ENCODE peak calls at places on chromosomes 13 and 19, in seven cellular contexts. One of them, this sample, is unnamed.

GRCh38 chr13:21101865-21102576 is 40.6 kb upstream of the LATS2 start:
- DNase-seq in suprapubic skin: no peak
- DNase-seq in stomach: no peak
- DNase-seq in H1: no peak
- DNase-seq in GM12878: no peak
- DNase-seq in HCT116: no peak
- DNase-seq in SK-N-SH: no peak
- DNase-seq in this sample: no peak

GRCh38 chr19:16433986-16434385 is 37.8 kb downstream of the EPS15L1 start:
- DNase-seq in HCT116: no peak
- DNase-seq in stomach: no peak
- DNase-seq in suprapubic skin: no peak
- DNase-seq in H1: no peak
- DNase-seq in GM12878: no peak
- DNase-seq in SK-N-SH: no peak
- DNase-seq in this sample: no peak

GRCh38 chr13:34412817-34413365 is 529.2 kb upstream of the NBEA start:
- DNase-seq in GM12878: no peak
- DNase-seq in suprapubic skin: no peak
- DNase-seq in HCT116: no peak
- DNase-seq in stomach: no peak
- DNase-seq in H1: no peak
- DNase-seq in SK-N-SH: no peak
- DNase-seq in this sample: no peak

GRCh38 chr13:99522288-99522687 is 21.0 kb downstream of the TM9SF2 start:
- DNase-seq in GM12878: no peak
- DNase-seq in suprapubic skin: no peak
- DNase-seq in stomach: no peak
- DNase-seq in HCT116: no peak
- DNase-seq in H1: no peak
- DNase-seq in SK-N-SH: no peak
- DNase-seq in this sample: no peak

GRCh38 chr13:32940601-32941000 is 75.6 kb upstream of the KL start:
- DNase-seq in H1: no peak
- DNase-seq in suprapubic skin: no peak
- DNase-seq in GM12878: no peak
- DNase-seq in HCT116: no peak
- DNase-seq in SK-N-SH: peak; percentile 60
- DNase-seq in stomach: no peak
- DNase-seq in this sample: no peak

GRCh38 chr19:12647047-12647446 is 19.5 kb downstream of the MAN2B1 start:
- DNase-seq in HCT116: no peak
- DNase-seq in suprapubic skin: no peak
- DNase-seq in SK-N-SH: peak; percentile 27
- DNase-seq in stomach: no peak
- DNase-seq in GM12878: no peak
- DNase-seq in H1: no peak
- DNase-seq in this sample: no peak

GRCh38 chr19:2469102-2469914 is 6.6 kb upstream of the GADD45B start:
- DNase-seq in SK-N-SH: no peak
- DNase-seq in suprapubic skin: no peak
- DNase-seq in stomach: no peak
- DNase-seq in HCT116: peak; percentile 80
- DNase-seq in H1: no peak
- DNase-seq in GM12878: no peak
- DNase-seq in this sample: no peak

GRCh38 chr19:6086081-6086858 is 24.0 kb downstream of the RFX2 start:
- DNase-seq in suprapubic skin: no peak
- DNase-seq in stomach: no peak
- DNase-seq in H1: no peak
- DNase-seq in SK-N-SH: no peak
- DNase-seq in GM12878: no peak
- DNase-seq in HCT116: no peak
- DNase-seq in this sample: no peak

GRCh38 chr19:51706296-51706695 is 13.2 kb downstream of the SPACA6 start:
- DNase-seq in H1: no peak
- DNase-seq in SK-N-SH: no peak
- DNase-seq in HCT116: no peak
- DNase-seq in GM12878: no peak
- DNase-seq in stomach: no peak
- DNase-seq in suprapubic skin: no peak
- DNase-seq in this sample: no peak

GRCh38 chr13:30934381-30934780 is 1.9 kb downstream of the TEX26 start:
- DNase-seq in GM12878: no peak
- DNase-seq in stomach: no peak
- DNase-seq in SK-N-SH: no peak
- DNase-seq in suprapubic skin: no peak
- DNase-seq in HCT116: no peak
- DNase-seq in H1: no peak
- DNase-seq in this sample: no peak

GRCh38 chr13:61913183-61913582 is 497.5 kb upstream of the PCDH20 start:
- DNase-seq in stomach: no peak
- DNase-seq in GM12878: no peak
- DNase-seq in suprapubic skin: no peak
- DNase-seq in SK-N-SH: no peak
- DNase-seq in HCT116: no peak
- DNase-seq in H1: no peak
- DNase-seq in this sample: no peak

GRCh38 chr19:15113245-15114152 is 6.3 kb downstream of the SYDE1 start:
- DNase-seq in H1: no peak
- DNase-seq in suprapubic skin: no peak
- DNase-seq in SK-N-SH: peak; percentile 48
- DNase-seq in HCT116: no peak
- DNase-seq in stomach: no peak
- DNase-seq in GM12878: no peak
- DNase-seq in this sample: no peak

GRCh38 chr19:43634516-43634876 is 5.2 kb downstream of the CADM4 start:
- DNase-seq in suprapubic skin: no peak
- DNase-seq in H1: no peak
- DNase-seq in SK-N-SH: no peak
- DNase-seq in GM12878: no peak
- DNase-seq in HCT116: no peak
- DNase-seq in stomach: no peak
- DNase-seq in this sample: no peak

GRCh38 chr19:14433454-14434156 is 499 bp downstream of the PKN1 start:
- DNase-seq in HCT116: no peak
- DNase-seq in suprapubic skin: peak; percentile 73
- DNase-seq in SK-N-SH: peak; percentile 59
- DNase-seq in stomach: peak; percentile 62
- DNase-seq in GM12878: no peak
- DNase-seq in H1: no peak
- DNase-seq in this sample: no peak

GRCh38 chr19:16402076-16402475 is 69.7 kb downstream of the EPS15L1 start:
- DNase-seq in HCT116: no peak
- DNase-seq in SK-N-SH: no peak
- DNase-seq in H1: no peak
- DNase-seq in GM12878: no peak
- DNase-seq in stomach: no peak
- DNase-seq in suprapubic skin: no peak
- DNase-seq in this sample: no peak

GRCh38 chr19:50896591-50897190 is 14.5 kb downstream of the KLK4 start:
- DNase-seq in H1: no peak
- DNase-seq in HCT116: peak; percentile 60
- DNase-seq in suprapubic skin: no peak
- DNase-seq in SK-N-SH: no peak
- DNase-seq in stomach: no peak
- DNase-seq in GM12878: peak; percentile 100
- DNase-seq in this sample: no peak

GRCh38 chr19:4910594-4911273 is 1.4 kb downstream of the UHRF1 start:
- DNase-seq in stomach: no peak
- DNase-seq in SK-N-SH: peak; percentile 62
- DNase-seq in HCT116: no peak
- DNase-seq in GM12878: no peak
- DNase-seq in H1: no peak
- DNase-seq in suprapubic skin: no peak
- DNase-seq in this sample: no peak

GRCh38 chr19:35247526-35248309 is 1.1 kb upstream of the LSR start:
- DNase-seq in H1: peak; percentile 92
- DNase-seq in suprapubic skin: no peak
- DNase-seq in HCT116: peak; percentile 95
- DNase-seq in GM12878: peak; percentile 46
- DNase-seq in SK-N-SH: no peak
- DNase-seq in stomach: peak; percentile 93
- DNase-seq in this sample: peak; percentile 69

GRCh38 chr19:36236304-36236945 is 21.5 kb downstream of the ZNF146 start:
- DNase-seq in suprapubic skin: no peak
- DNase-seq in SK-N-SH: no peak
- DNase-seq in H1: no peak
- DNase-seq in GM12878: no peak
- DNase-seq in HCT116: no peak
- DNase-seq in stomach: no peak
- DNase-seq in this sample: no peak

GRCh38 chr13:42001580-42001979 is 40.7 kb upstream of the VWA8 start:
- DNase-seq in SK-N-SH: no peak
- DNase-seq in suprapubic skin: no peak
- DNase-seq in GM12878: no peak
- DNase-seq in H1: peak; percentile 3
- DNase-seq in stomach: no peak
- DNase-seq in HCT116: no peak
- DNase-seq in this sample: no peak

DNA sequence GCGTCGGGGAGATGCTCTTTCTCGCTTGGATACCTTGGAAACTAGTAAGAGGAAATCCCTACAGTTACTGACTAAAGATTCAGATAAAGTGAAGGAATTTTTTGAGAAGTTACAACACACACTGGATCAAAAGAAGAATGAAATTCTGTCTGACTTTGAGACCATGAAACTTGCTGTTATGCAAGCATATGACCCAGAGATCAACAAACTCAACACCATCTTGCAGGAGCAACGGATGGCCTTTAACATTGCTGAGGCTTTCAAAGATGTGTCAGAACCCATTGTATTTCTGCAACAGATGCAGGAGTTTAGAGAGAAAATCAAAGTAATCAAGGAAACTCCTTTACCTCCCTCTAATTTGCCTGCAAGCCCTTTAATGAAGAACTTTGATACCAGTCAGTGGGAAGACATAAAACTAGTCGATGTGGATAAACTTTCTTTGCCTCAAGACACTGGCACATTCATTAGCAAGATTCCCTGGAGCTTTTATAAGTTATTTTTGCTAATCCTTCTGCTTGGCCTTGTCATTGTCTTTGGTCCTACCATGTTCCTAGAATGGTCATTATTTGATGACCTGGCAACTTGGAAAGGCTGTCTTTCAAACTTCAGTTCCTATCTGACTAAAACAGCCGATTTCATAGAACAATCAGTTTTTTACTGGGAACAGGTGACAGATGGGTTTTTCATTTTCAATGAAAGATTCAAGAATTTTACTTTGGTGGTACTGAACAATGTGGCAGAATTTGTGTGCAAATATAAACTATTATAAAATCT is 2.7 kb upstream of the KCNRG start:
- DNase-seq in H1: no peak
- DNase-seq in SK-N-SH: no peak
- DNase-seq in suprapubic skin: no peak
- DNase-seq in stomach: no peak
- DNase-seq in GM12878: no peak
- DNase-seq in HCT116: no peak
- DNase-seq in this sample: no peak
- TF ChIP-seq POLR2AphosphoS5 in H1: no peak
- TF ChIP-seq POLR2AphosphoS5 in SK-N-SH: no peak
- TF ChIP-seq POLR2AphosphoS5 in suprapubic skin: no peak
- TF ChIP-seq POLR2AphosphoS5 in stomach: no peak
- TF ChIP-seq POLR2AphosphoS5 in GM12878: no peak
- TF ChIP-seq POLR2AphosphoS5 in HCT116: no peak
- TF ChIP-seq POLR2AphosphoS5 in this sample: no peak

DNA sequence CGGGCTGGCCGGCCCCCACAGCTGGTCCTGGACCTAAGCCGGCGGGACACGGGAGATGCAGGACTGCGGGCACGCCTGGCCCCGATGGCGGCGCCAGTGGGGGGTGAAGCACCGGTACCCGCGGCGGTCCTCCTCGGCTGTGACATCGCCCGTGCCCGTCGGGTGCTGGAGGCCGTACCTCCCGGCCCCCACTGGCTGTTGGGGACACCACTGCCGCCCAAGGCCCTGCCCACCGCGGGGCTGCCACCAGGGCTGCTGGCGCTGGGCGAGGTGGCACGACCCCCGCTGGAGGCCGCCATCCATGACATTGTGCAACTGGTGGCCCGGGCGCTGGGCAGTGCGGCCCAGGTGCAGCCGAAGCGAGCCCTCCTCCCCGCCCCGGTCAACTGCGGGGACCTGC is 3.1 kb downstream of the GRIN3B start:
- DNase-seq in suprapubic skin: no peak
- DNase-seq in HCT116: no peak
- DNase-seq in SK-N-SH: peak; percentile 65
- DNase-seq in stomach: no peak
- DNase-seq in GM12878: no peak
- DNase-seq in H1: no peak
- DNase-seq in this sample: no peak
- TF ChIP-seq CTCF in suprapubic skin: no peak
- TF ChIP-seq CTCF in HCT116: no peak
- TF ChIP-seq CTCF in SK-N-SH: no peak
- TF ChIP-seq CTCF in stomach: no peak
- TF ChIP-seq CTCF in GM12878: no peak
- TF ChIP-seq CTCF in H1: no peak
- TF ChIP-seq CTCF in this sample: no peak

GRCh38 chr19:10356431-10356830 is 17.0 kb upstream of the ICAM3 start:
- DNase-seq in HCT116: no peak
- DNase-seq in GM12878: no peak
- DNase-seq in stomach: no peak
- DNase-seq in SK-N-SH: no peak
- DNase-seq in suprapubic skin: no peak
- DNase-seq in H1: no peak
- DNase-seq in this sample: no peak
- H3K36me3 ChIP-seq in HCT116: peaks cover 14% of the 10 kb centered on the region
- H3K36me3 ChIP-seq in GM12878: peaks cover 18% of the 10 kb centered on the region
- H3K36me3 ChIP-seq in stomach: peaks cover 100% of the 10 kb centered on the region
- H3K36me3 ChIP-seq in SK-N-SH: peaks cover 11% of the 10 kb centered on the region
- H3K36me3 ChIP-seq in suprapubic skin: peaks cover 97% of the 10 kb centered on the region
- H3K36me3 ChIP-seq in H1: no peaks in the 10 kb centered on the region
- H3K36me3 ChIP-seq in this sample: peaks cover 72% of the 10 kb centered on the region

DNA sequence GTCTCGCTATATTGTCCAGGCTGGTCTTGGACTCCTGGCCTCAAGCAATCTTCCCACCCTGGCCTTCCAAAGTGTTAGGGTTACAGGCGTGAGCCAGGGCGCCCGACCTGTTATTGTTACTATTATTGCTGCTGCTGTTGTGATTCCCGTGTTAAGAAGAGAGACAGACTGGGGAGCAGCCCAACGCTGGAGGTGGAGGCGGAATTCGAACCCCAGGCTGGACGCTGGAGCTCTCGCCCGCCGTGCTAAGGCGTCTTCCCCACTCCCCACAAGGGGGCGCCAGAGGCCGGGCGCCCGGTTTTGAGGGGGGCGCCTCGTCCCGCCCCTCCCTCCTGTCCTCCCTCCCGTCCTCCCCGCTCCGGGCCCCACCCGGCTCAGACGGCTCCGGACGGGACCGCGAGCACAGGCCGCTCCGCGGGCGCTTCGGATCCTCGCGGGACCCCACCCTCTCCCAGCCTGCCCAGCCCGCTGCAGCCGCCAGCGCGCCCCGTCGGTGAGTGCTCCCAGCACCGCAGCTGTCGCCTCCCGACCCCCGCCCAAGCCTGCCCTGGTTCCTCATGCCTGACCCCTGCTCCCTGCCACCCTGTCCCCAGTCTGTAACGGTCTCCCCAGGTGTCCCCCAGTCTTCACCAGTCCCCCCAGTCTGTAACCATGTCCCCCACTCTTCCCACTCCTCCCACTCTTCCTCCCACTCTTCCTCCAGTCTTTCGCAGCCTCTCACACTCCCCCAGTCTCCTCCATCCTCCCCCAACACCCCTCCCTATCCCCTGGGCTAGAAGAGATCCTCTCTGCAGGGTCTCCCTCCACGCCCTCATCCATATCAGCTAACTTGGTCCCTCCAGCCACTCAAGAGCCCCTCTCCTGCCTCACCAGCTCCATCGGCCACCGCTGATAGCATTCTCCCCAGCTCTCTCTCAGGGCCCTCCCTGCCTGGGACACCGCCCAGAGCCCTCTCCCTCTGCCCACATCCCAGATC is at the start of gene EHD2:
- DNase-seq in H1: no peak
- DNase-seq in SK-N-SH: peak; percentile 88
- DNase-seq in GM12878: no peak
- DNase-seq in suprapubic skin: no peak
- DNase-seq in HCT116: no peak
- DNase-seq in stomach: peak; percentile 59
- DNase-seq in this sample: no peak
- TF ChIP-seq POLR2AphosphoS5 in H1: no peak
- TF ChIP-seq POLR2AphosphoS5 in SK-N-SH: peak; percentile 70
- TF ChIP-seq POLR2AphosphoS5 in GM12878: no peak
- TF ChIP-seq POLR2AphosphoS5 in suprapubic skin: peak; percentile 68
- TF ChIP-seq POLR2AphosphoS5 in HCT116: peak; percentile 93
- TF ChIP-seq POLR2AphosphoS5 in stomach: peak; percentile 77
- TF ChIP-seq POLR2AphosphoS5 in this sample: peak; percentile 65